ENCODE peak calls at places on chromosomes 5 and 9, in ten cellular contexts. L, Z, S, M, V, B, P, O, A and X are unnamed samples.

GRCh38 chr5:540215-541147 is 16.2 kb upstream of the SLC9A3 start:
- DNase-seq in L (peak; percentile 13), Z (no peak), S (no peak), M (peak; percentile 30), V (no peak), B (no peak), P (no peak), O (no peak), A (no peak), X (no peak)

GRCh38 chr9:88874391-88874790 is 116.9 kb upstream of the S1PR3 start:
- DNase-seq in L (no peak), Z (no peak), S (no peak), M (no peak), V (no peak), B (no peak), P (no peak), O (no peak), A (no peak), X (no peak)

GRCh38 chr5:10334830-10335229 is 18.7 kb upstream of the MARCHF6 start:
- DNase-seq in L (no peak), Z (no peak), S (no peak), M (no peak), V (no peak), B (no peak), P (no peak), O (no peak), A (no peak), X (no peak)

GRCh38 chr5:140637722-140638473 is 1.4 kb upstream of the TMCO6 start:
- DNase-seq in L (no peak), Z (no peak), S (no peak), M (no peak), V (no peak), B (no peak), P (no peak), O (no peak), A (no peak), X (no peak)

GRCh38 chr5:20972419-20972925 is 984.5 kb upstream of the CDH18 start:
- DNase-seq in L (peak; percentile 53), Z (peak; percentile 42), S (no peak), M (peak; percentile 74), V (no peak), B (peak; percentile 9), P (no peak), O (peak; percentile 69), A (no peak), X (no peak)

GRCh38 chr9:101176384-101176783 is 147.9 kb downstream of the PLPPR1 start:
- DNase-seq in L (no peak), Z (no peak), S (no peak), M (no peak), V (no peak), B (no peak), P (no peak), O (peak; percentile 53), A (no peak), X (no peak)

GRCh38 chr5:42807722-42808447 is 3.8 kb downstream of the SELENOP start:
- DNase-seq in L (no peak), Z (no peak), S (no peak), M (no peak), V (no peak), B (no peak), P (no peak), O (no peak), A (no peak), X (no peak)

GRCh38 chr9:127066775-127067111 is 55.7 kb downstream of the ANGPTL2 start:
- DNase-seq in L (no peak), Z (no peak), S (no peak), M (no peak), V (no peak), B (no peak), P (no peak), O (no peak), A (no peak), X (no peak)

DNA sequence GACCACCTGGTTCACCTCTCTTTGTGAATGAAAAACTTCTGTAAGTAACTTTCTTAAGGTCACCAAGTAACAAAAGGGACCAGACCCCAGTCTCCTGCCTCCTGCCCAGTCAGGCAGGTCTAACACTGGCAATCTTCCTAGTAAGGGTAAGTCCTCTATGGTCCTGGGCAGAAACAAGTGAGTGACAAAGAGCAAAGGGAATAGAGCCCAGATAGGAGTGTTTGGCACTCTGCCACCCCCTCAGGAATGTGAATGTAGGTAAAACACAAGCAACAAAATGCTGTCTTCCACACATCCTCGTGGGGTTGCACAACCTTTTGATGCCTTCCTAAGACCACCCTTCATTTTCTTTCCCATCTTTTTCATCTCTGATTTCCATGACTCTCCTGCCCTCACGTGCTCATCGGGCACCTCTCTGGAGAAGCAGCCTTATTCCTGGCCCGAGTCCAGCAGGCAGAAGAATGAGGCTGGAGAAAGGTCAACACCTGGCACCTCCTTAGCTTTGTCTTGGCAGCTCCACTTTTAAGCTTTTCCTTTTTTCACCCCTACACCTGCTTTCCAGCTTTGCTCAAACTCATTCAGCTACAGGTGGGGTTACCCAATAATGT is 90.2 kb upstream of the LHFPL2 start:
- DNase-seq in L (no peak), Z (no peak), S (no peak), M (no peak), V (no peak), B (no peak), P (no peak), O (no peak), A (no peak), X (no peak)
- TF ChIP-seq CTCF in L (no peak), Z (no peak), S (no peak), M (no peak), V (no peak), B (no peak), P (no peak), O (no peak), A (no peak), X (no peak)

DNA sequence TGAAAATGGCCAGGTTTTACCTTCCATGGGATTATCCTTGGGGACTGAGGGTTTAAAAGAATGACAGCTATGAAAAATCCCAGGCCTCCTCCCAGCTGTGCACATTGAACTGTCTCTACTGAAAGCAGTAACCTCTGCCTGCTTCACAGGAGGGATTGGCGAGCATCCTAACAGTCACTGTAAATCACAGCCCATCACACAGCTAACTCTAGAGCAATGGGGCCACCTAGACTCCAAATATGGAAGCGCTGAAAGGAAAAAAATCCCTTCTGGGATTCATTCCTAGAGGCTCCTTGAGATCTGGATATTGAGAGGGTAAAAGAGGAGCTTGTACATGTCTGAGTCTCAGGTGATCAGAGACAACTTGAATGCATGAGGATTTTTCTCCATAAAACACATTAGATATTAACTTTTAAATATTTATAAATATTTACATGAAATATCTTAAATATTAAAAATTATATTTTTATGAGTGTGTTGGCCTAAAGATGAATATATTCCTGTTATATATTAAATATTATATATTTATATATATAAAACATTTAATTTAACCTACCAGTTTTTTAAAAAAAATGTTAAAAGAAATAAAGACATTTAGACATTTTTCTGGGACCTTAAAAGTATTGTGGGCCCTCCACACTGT is 133.8 kb upstream of the SLC24A2 start:
- DNase-seq in L (no peak), Z (no peak), S (no peak), M (no peak), V (no peak), B (peak; percentile 29), P (no peak), O (peak; percentile 67), A (no peak), X (peak; percentile 70)
- H3K4me1 ChIP-seq in L (no peaks in the 10 kb centered on the region), Z (peaks cover 9% of the 10 kb centered on the region), S (peaks cover 4% of the 10 kb centered on the region), M (no peaks in the 10 kb centered on the region), V (peaks cover 10% of the 10 kb centered on the region), B (no peaks in the 10 kb centered on the region), P (no peaks in the 10 kb centered on the region), O (no peaks in the 10 kb centered on the region), A (peaks cover 4% of the 10 kb centered on the region), X (no peaks in the 10 kb centered on the region)

GRCh38 chr9:108270041-108270440 is 585.7 kb downstream of the ACTL7B start:
- DNase-seq in L (no peak), Z (no peak), S (no peak), M (no peak), V (no peak), B (no peak), P (no peak), O (no peak), A (no peak), X (no peak)

GRCh38 chr9:108271236-108271635 is 584.5 kb downstream of the ACTL7B start:
- DNase-seq in L (no peak), Z (no peak), S (no peak), M (no peak), V (no peak), B (no peak), P (no peak), O (peak; percentile 40), A (no peak), X (no peak)

GRCh38 chr9:108271646-108272349 is 584.0 kb downstream of the ACTL7B start:
- DNase-seq in L (no peak), Z (no peak), S (no peak), M (no peak), V (no peak), B (no peak), P (no peak), O (peak; percentile 32), A (no peak), X (peak; percentile 30)

GRCh38 chr9:108273988-108274387 is 581.8 kb downstream of the ACTL7B start:
- DNase-seq in L (no peak), Z (no peak), S (no peak), M (no peak), V (no peak), B (no peak), P (no peak), O (no peak), A (no peak), X (no peak)

DNA sequence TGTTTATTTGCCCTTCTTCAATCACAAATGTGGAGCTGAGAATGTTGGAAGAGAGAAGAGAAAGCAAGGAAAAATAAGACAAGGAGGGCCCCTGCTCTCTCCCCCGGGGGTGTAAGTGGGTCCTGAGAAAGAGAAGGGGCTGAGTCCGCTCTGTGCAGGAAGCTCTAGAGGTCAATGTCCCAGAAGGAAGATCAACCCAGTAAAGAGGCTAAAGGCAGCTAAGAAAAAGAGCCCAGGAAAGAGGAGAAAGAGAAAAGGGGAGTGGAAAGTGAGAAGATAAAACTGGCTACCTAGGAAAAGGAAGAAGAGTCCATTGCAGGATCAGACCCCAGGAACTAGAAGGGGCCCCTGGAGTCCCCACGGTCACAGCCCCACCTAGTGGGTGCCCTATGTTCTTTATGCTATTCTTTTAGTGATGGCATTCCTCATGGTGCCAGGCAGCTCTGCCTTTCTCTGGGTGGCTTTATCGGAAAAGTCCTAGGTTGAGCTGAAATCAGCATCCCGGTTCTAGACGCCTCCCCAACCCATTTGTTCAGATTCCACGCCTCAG is 583.4 kb downstream of the ACTL7B start:
- DNase-seq in L (peak; percentile 49), Z (peak; percentile 40), S (peak; percentile 17), M (peak; percentile 68), V (no peak), B (peak; percentile 43), P (no peak), O (peak; percentile 62), A (no peak), X (peak; percentile 35)
- TF ChIP-seq CTCF in L (peak; percentile 63), Z (peak; percentile 75), S (peak; percentile 62), M (peak; percentile 67), V (peak; percentile 67), B (peak; percentile 49), P (peak; percentile 13), O (peak; percentile 73), A (no peak), X (peak; percentile 20)

DNA sequence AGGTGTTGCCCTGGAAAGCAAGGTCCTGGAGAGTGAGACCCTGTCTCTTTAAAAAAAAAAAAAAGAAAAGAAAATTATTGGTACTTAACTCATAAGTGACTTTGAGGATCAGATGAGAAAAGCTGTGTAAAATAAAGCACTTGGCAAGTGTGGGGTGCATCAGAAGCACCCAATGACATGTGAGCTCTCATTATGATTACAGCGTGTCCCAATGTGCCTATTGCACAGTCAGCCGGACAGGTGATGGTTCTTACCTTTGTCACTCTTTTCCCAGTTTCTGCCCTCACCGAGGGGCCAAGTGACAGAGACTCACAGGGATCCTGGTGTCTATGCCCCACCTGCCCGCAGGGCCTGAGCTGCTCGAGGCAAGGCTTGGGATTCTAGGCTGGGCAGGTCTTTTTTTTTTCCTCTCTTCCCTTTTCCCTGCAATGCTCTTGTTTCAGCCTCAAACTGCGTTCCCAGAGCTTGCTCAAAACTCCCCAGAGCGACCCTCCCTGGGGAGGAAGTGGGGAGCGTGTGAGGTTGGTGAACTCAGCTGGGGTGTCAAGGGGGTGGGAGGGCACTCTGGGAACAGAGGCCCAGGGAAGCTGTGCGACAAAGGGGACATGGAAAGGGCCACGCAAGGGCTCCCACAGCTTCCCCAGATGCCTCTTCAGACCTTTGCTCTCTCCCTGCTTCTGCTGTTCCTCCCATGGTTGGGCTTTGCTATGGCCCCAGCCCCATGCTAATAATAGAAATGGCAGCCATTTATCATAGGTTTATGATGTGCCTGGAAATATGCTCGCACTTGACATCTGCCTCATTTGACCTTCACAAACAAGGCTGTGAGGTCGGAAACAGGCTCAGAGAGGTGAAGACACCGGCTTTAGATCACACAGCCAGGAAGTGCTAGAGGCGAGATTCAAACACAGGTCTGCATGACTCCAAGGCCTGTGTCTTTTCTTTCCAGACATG is 40.7 kb upstream of the IL17B start:
- DNase-seq in L (peak; percentile 65), Z (peak; percentile 59), S (no peak), M (peak; percentile 68), V (no peak), B (peak; percentile 62), P (no peak), O (no peak), A (no peak), X (peak; percentile 49)
- H3K4me1 ChIP-seq in L (peaks cover 49% of the 10 kb centered on the region), Z (peaks cover 96% of the 10 kb centered on the region), S (peaks cover 22% of the 10 kb centered on the region), M (peaks cover 10% of the 10 kb centered on the region), V (peaks cover 68% of the 10 kb centered on the region), B (peaks cover 69% of the 10 kb centered on the region), P (no peaks in the 10 kb centered on the region), O (peaks cover 5% of the 10 kb centered on the region), A (peaks cover 4% of the 10 kb centered on the region), X (peaks cover 18% of the 10 kb centered on the region)